ENCODE peak calls at places on chromosomes 12 and 14, in seven cellular contexts. S is HCT116, Q is SK-N-SH, H is HepG2, O is K562, J is GM12878, C is H1. N is an unnamed sample.

GRCh38 chr12:70756118-70756517 is 118.9 kb upstream of the PTPRB start:
- DNase-seq in Q (no peak), O (peak), J (no peak), S (no peak), C (no peak), H (no peak), N (peak)

GRCh38 chr14:91377700-91378652 is 39.6 kb downstream of the CCDC88C start:
- DNase-seq in O (no peak), Q (peak), S (no peak), H (no peak), J (no peak), C (no peak), N (no peak)

GRCh38 chr14:104109121-104109541 is 23.6 kb downstream of the ASPG start:
- DNase-seq in S (no peak), C (no peak), H (no peak), O (no peak), Q (peak), J (no peak), N (no peak)

GRCh38 chr14:54711812-54712211 is 144.9 kb downstream of the SAMD4A start:
- DNase-seq in H (no peak), Q (no peak), S (no peak), J (no peak), C (no peak), O (no peak), N (no peak)

GRCh38 chr14:41830679-41831078 is 224.0 kb downstream of the LRFN5 start:
- DNase-seq in J (no peak), Q (no peak), O (no peak), C (no peak), S (no peak), H (no peak), N (no peak)

GRCh38 chr14:37903561-37904191 is 304.0 kb upstream of the SSTR1 start:
- DNase-seq in Q (peak), J (no peak), C (no peak), H (peak), O (peak), S (peak), N (peak)

GRCh38 chr12:49838973-49839633 is 3.8 kb downstream of the BCDIN3D start:
- DNase-seq in J (no peak), C (no peak), S (peak), H (peak), O (peak), Q (peak), N (peak)

GRCh38 chr12:77488041-77488620 is 342.6 kb upstream of the NAV3 start:
- DNase-seq in C (no peak), H (no peak), S (no peak), Q (no peak), O (no peak), J (no peak), N (no peak)

GRCh38 chr12:57541717-57542116 is 5.3 kb downstream of the DCTN2 start:
- DNase-seq in J (no peak), S (no peak), Q (no peak), O (no peak), H (no peak), C (no peak), N (no peak)

GRCh38 chr14:97978336-97978735 is 1181.2 kb downstream of the VRK1 start:
- DNase-seq in Q (peak), J (no peak), O (no peak), S (peak), H (no peak), C (peak), N (peak)

GRCh38 chr12:85781751-85782150 is 54.5 kb downstream of the RASSF9 start:
- DNase-seq in C (no peak), J (no peak), S (no peak), H (no peak), O (no peak), Q (no peak), N (no peak)

GRCh38 chr12:12839886-12840285 is 26.7 kb downstream of the DDX47 start:
- DNase-seq in C (no peak), H (no peak), S (peak), J (no peak), O (no peak), Q (no peak), N (no peak)

GRCh38 chr12:106037524-106038298 is 101.0 kb downstream of the NUAK1 start:
- DNase-seq in C (no peak), J (no peak), O (no peak), S (no peak), Q (no peak), H (no peak), N (no peak)

GRCh38 chr14:80211143-80212024 is at the start of gene DIO2:
- DNase-seq in S (no peak), Q (no peak), O (no peak), J (no peak), C (no peak), H (no peak), N (no peak)

GRCh38 chr12:110065540-110065939 is 17.2 kb upstream of the C12orf76 start:
- DNase-seq in Q (no peak), J (no peak), H (no peak), C (no peak), O (no peak), S (no peak), N (no peak)
- TF ChIP-seq JUND in Q (no peak), J (no peak), H (no peak), C (no peak), O (no peak), S (no peak), N (no peak)

GRCh38 chr12:38053655-38054464 is 262.7 kb upstream of the ALG10B start:
- DNase-seq in Q (peak), H (peak), C (no peak), O (peak), J (no peak), S (no peak), N (peak)
- TF ChIP-seq JUND in Q (no peak), H (no peak), C (no peak), O (no peak), J (no peak), S (no peak), N (no peak)

DNA sequence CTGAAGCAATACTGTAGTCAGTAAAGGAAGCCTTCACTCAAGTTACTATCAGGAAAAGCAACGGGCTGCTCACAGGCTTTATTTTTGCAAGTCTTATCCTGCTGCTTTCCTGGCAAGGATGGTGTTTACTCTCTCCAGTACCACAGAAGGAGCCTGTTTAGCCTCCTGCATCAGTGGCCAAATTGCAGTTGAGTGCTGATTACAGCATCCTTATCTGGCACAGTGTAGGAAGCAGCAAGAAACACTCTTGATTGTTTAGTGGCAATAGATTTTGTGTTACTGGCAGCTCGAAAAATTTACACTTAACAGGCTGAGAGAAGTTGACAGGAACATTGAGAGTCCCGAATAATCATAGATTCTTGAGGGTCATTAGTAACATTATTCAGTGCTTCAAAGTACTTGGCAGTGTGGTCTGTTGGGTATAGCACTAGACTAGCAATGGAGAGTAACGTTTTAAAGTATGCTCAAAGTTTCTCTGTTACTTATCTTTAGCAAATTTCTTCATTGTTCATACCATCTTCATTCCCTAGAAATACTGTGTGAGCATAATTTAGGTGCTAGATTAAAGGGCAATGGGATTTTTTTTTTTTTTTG is 11.7 kb downstream of the TULP3 start:
- DNase-seq in C (no peak), S (no peak), O (peak), H (no peak), J (no peak), Q (peak), N (no peak)
- TF ChIP-seq JUND in C (no peak), S (no peak), O (no peak), H (no peak), J (no peak), Q (no peak), N (no peak)

GRCh38 chr14:101294136-101294535 is 267.2 kb upstream of the DIO3 start:
- DNase-seq in Q (no peak), J (no peak), C (peak), S (no peak), H (no peak), O (no peak), N (no peak)
- TF ChIP-seq JUND in Q (no peak), J (no peak), C (no peak), S (no peak), H (no peak), O (no peak), N (no peak)

DNA sequence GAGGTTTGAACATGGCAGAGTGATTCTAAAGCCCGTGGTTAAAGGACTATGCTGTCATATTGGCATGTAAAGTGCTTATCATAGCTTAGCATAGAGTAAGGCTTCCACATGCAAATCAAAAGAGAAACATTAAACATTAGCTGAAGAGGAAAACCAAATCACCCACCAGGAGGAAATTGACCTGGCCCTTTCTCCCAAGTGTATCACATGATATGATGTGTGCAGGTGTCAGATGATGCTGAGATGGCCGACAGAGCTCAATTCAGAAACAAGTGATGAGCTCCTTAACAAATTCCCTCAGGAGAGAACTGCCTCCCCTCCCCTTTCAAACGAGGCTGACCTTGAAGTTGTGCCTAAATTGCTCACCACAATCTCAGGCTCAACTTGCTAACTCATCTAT is 217.1 kb upstream of the BTG1 start:
- DNase-seq in O (no peak), Q (no peak), J (peak), S (no peak), C (no peak), H (no peak), N (no peak)
- TF ChIP-seq JUND in O (no peak), Q (no peak), J (no peak), S (no peak), C (no peak), H (no peak), N (no peak)

GRCh38 chr12:117101953-117102833 is 3.0 kb upstream of the TESC start:
- DNase-seq in S (no peak), J (no peak), O (no peak), H (no peak), C (no peak), Q (no peak), N (no peak)

GRCh38 chr12:117109943-117110342 is 10.7 kb upstream of the TESC start:
- DNase-seq in Q (no peak), J (no peak), O (no peak), H (no peak), C (no peak), S (no peak), N (no peak)

GRCh38 chr12:117100851-117101673 is 1.8 kb upstream of the TESC start:
- DNase-seq in C (no peak), O (no peak), J (no peak), S (no peak), Q (no peak), H (no peak), N (no peak)

GRCh38 chr12:117100251-117100650 is 1.0 kb upstream of the TESC start:
- DNase-seq in C (no peak), J (no peak), H (no peak), O (peak), Q (peak), S (peak), N (no peak)

GRCh38 chr12:117105902-117106301 is 6.7 kb upstream of the TESC start:
- DNase-seq in J (peak), H (peak), O (no peak), S (peak), C (no peak), Q (no peak), N (no peak)
- TF ChIP-seq JUND in J (no peak), H (no peak), O (no peak), S (peak), C (no peak), Q (no peak), N (no peak)

GRCh38 chr12:130711751-130712150 is 4.3 kb downstream of the RIMBP2 start:
- DNase-seq in J (no peak), Q (no peak), C (no peak), S (no peak), H (no peak), O (no peak), N (no peak)

GRCh38 chr12:130710001-130710732 is 5.9 kb downstream of the RIMBP2 start:
- DNase-seq in H (no peak), J (no peak), Q (no peak), O (no peak), S (no peak), C (no peak), N (no peak)

GRCh38 chr12:130712346-130713065 is 3.6 kb downstream of the RIMBP2 start:
- DNase-seq in S (no peak), Q (no peak), O (no peak), H (no peak), C (no peak), J (no peak), N (no peak)

GRCh38 chr12:130709151-130710000 is 6.7 kb downstream of the RIMBP2 start:
- DNase-seq in H (no peak), S (no peak), J (no peak), O (no peak), C (no peak), Q (no peak), N (no peak)

DNA sequence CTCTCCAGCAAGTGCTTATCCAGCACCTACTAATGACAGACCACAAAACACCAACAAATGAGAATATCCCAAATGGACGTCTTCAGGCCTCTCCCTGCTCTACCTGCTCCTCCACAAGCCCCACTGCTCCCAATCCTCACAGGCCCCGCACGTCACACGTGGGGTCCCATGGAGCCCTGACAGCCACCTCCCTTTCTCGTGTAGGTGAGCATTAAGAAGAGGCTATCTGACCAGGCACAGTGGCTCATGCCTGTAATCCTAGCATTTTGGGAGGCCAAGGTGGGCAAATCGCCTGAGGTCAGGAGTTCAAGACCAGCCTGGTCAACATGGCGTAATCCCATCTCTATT is 5.4 kb downstream of the RIMBP2 start:
- DNase-seq in S (no peak), Q (no peak), O (no peak), J (no peak), H (no peak), C (no peak), N (no peak)
- TF ChIP-seq JUND in S (no peak), Q (no peak), O (no peak), J (no peak), H (no peak), C (no peak), N (no peak)

GRCh38 chr12:18749381-18749957 is 11.6 kb downstream of the CAPZA3 start:
- DNase-seq in H (no peak), S (no peak), Q (no peak), C (no peak), J (no peak), O (no peak), N (no peak)
- TF ChIP-seq JUND in H (no peak), S (no peak), Q (no peak), C (no peak), J (no peak), O (no peak), N (no peak)

N was measured in T47D.